ENCODE peak calls at places on chromosomes 1 and 21, in five cellular contexts. H, N, K, L and G are unnamed samples.

GRCh38 chr1:56799605-56800398 is 19.4 kb downstream of the FYB2 start:
- DNase-seq in L (no peak), K (peak; percentile 81), H (no peak), N (no peak), G (no peak)

GRCh38 chr1:24385160-24385939 is 28.2 kb downstream of the STPG1 start:
- DNase-seq in L (no peak), H (no peak), N (no peak), K (peak; percentile 49), G (peak; percentile 51)

GRCh38 chr1:16971330-16972209 is 8.8 kb downstream of the MFAP2 start:
- DNase-seq in H (no peak), L (no peak), N (no peak), K (no peak), G (no peak)

GRCh38 chr1:32307313-32307712 is 15.4 kb downstream of the HDAC1 start:
- DNase-seq in L (no peak), H (no peak), N (no peak), K (peak; percentile 54), G (peak; percentile 33)

GRCh38 chr21:32457360-32457840 is 44.9 kb downstream of the EVA1C start:
- DNase-seq in K (peak; percentile 16), L (peak; percentile 43), H (peak; percentile 72), N (peak; percentile 50), G (no peak)

GRCh38 chr1:54794401-54795099 is 6.6 kb downstream of the TTC22 start:
- DNase-seq in L (no peak), H (peak; percentile 53), K (peak; percentile 4), N (no peak), G (no peak)

GRCh38 chr1:178371236-178371635 is 125.5 kb downstream of the CLEC20A start:
- DNase-seq in N (no peak), K (peak; percentile 40), H (no peak), L (no peak), G (peak; percentile 23)

GRCh38 chr1:9120312-9120958 is 8.5 kb downstream of the GPR157 start:
- DNase-seq in H (no peak), K (no peak), N (no peak), L (no peak), G (no peak)

GRCh38 chr21:42632336-42632751 is 21.1 kb upstream of the PDE9A start:
- DNase-seq in N (no peak), K (no peak), L (no peak), H (no peak), G (no peak)

GRCh38 chr21:15804247-15804985 is 74.6 kb downstream of the USP25 start:
- DNase-seq in N (no peak), L (no peak), K (no peak), H (no peak), G (no peak)

GRCh38 chr1:206470692-206471414 is 577 bp downstream of the IKBKE start:
- DNase-seq in K (peak; percentile 90), N (no peak), H (peak; percentile 38), L (no peak), G (peak; percentile 73)

GRCh38 chr1:206575165-206575893 is 36.9 kb downstream of the EIF2D start:
- DNase-seq in K (peak; percentile 87), H (peak; percentile 43), L (peak; percentile 44), N (peak; percentile 66), G (peak; percentile 32)

GRCh38 chr1:193408782-193409293 is 222.4 kb upstream of the B3GALT2 start:
- DNase-seq in H (peak; percentile 81), L (peak; percentile 82), N (peak; percentile 70), K (peak; percentile 75), G (peak; percentile 99)

GRCh38 chr1:37892151-37893047 is 33.0 kb upstream of the MTF1 start:
- DNase-seq in L (no peak), K (peak; percentile 68), H (no peak), N (no peak), G (peak; percentile 14)

GRCh38 chr1:154733621-154734020 is 125.6 kb upstream of the ADAR start:
- DNase-seq in L (no peak), N (no peak), K (no peak), H (no peak), G (no peak)

GRCh38 chr1:240993004-240993403 is 364.0 kb downstream of the RGS7 start:
- DNase-seq in H (no peak), L (no peak), K (no peak), N (no peak), G (no peak)

GRCh38 chr1:56550132-56550531 is 29.2 kb downstream of the PLPP3 start:
- DNase-seq in K (no peak), L (no peak), H (no peak), N (no peak), G (no peak)

GRCh38 chr1:30569384-30569783 is 154.0 kb downstream of the MATN1 start:
- DNase-seq in K (no peak), N (no peak), H (no peak), L (no peak), G (no peak)

GRCh38 chr1:30571380-30571779 is 152.0 kb downstream of the MATN1 start:
- DNase-seq in N (no peak), H (no peak), K (no peak), L (no peak), G (no peak)

GRCh38 chr1:30575066-30575465 is 148.3 kb downstream of the MATN1 start:
- DNase-seq in N (no peak), H (no peak), L (no peak), K (no peak), G (no peak)

DNA sequence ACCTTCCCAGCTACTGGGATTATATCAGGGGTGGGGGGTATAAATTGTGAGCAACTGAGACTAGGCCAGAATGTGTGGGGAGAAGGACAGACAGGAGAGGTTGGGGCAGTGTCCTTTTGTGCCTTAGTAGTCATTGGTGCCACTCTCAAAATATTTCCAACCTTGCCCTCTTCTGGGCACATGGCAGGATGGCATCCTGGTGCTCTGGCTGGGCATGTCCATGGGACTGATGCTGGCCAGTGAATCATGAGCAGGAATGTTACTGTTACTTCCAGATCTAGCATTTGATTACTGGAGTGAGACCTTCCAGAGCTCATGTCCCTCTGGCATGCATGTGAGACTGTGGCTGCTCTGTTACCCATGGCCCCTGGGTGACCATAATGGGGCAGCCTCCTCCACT is 151.2 kb downstream of the MATN1 start:
- DNase-seq in L (no peak), K (no peak), N (no peak), H (no peak), G (no peak)
- TF ChIP-seq CTCF in L (peak; percentile 56), K (no peak), N (peak; percentile 23), H (no peak), G (no peak)

DNA sequence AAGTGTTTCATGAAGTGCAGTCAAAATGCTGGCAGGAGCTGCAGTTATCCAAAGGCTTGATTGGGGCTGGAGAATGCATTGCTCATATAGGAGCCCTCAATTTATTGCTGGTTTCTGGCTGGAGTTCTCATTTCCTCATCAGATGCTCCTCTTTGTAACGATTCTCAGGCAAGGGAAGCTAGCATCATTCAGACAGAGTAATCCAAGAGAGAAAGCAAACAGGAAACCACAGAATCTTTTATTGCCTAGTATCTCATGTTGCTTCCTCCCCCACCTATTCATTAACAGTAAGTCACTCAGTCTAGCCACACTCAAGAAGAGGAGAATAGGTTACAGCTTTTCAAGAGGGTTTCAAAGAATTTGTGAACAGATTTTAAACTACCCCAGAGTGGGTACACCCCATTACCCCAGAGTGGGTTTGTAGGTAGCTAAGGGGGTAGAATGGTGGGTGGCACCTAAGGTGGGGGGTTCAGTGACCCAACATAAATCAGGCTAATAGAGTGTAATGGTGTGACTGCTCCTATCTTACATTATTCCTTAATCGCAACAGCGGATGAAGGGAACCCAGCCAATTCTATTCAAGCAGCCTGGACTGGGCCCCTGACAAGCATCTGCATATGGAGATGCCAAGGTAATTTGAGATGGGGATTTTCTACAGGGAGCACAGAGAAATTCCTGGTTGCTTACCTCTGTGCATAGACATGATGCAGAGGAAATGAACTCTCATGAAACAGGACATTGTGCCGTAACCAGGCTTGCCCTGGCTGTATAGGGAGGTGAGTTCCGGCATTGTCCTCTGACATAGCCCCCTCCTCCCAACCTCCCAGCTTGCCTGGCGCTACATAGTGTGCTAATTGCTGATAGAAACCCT is 67.2 kb downstream of the KCNJ15 start:
- DNase-seq in K (peak; percentile 94), L (no peak), H (no peak), N (no peak), G (peak; percentile 75)
- H3K27ac ChIP-seq in K (no peak overlapping the region), L (no peak overlapping the region), H (no peak overlapping the region), N (no peak overlapping the region), G (peak overlapping the region; percentile 71)

DNA sequence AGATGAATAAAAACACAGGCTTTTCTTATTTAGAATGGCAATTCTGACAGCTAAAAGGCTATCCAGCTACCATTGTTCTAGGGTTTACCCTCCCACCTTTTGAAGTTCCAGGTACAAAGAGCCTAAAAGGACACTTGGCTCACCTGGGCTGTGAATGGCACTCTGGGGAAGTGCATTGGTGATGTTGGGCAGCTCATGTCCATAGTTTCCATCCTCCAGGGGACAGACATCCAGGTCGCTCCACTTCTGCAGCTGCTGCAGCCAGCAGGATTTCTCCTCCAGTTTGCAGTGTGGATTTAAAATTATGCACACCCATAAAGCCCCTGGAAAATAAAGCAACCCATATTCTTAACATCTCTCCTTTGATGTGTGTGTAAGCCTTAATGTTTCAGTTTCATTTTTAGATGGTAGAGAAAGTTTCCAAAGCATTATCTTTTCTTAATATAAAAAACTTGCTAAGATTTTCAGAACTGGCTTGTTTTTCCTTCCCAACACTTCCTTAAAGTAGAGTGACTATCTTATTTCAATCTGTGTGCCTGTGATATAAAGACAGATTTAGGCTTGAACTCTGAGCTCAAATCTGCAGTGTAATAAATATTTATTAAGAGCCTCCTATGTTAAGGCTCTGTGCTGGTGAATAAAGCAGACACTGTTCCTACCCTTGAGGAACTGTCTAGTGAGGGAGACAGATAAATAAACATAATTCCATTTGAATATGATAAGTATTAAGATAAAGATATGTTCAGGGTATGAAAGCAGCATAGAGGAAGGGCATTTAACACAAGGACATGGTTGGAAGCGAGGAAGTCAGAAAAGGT is 39.1 kb downstream of the UROD start:
- DNase-seq in H (no peak), K (no peak), L (no peak), N (no peak), G (no peak)
- H3K4me3 ChIP-seq in H (no peak overlapping the region), K (no peak overlapping the region), L (no peak overlapping the region), N (no peak overlapping the region), G (no peak overlapping the region)

DNA sequence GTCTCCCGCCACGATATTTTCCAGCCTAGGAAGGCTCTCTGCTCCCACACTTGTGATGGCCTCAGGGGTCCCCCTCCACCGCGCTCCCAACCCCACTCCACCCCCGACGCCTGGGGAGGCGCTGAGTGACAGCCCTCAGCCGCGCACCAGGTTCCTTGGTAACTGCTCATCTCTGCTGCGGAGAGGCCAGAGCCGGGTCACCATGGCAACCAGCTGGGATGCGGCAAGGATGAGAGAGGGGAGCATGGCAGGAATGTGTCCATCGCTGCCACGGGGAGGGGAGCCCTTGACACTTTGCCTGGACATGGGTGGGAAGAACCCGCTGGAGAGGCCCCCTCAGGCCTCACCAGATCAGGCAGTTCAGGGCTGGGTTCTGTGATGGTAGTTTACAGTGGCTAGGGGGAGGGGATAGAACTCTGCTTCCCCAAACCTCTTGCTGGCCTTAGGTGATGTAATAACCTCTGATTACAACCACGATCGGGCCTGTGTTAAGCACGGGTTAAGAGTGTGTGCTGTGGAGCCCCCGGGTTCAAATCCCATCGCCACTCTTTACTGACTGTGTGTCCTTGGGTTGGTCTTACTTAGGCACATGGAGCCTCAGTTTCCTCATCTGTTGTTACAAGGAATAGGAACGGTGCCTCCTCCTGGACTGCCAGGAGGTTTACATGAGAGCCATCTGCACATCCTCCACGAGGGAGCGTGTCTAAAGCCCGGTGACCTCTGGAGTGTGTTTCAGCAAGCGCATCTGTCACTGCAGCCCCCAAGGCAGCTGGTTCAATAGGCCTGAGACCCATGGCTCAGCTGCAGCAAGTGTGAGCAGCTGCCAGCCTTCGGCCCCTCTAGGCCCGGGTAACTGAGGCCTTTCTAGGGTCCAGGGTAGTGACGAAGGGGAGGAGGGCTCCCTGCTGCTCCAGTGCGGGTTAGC is 6.3 kb downstream of the KIF17 start:
- DNase-seq in H (no peak), K (no peak), L (no peak), N (no peak), G (no peak)
- TF ChIP-seq CTCF in H (no peak), K (no peak), L (no peak), N (no peak), G (peak; percentile 26)